ENCODE peak calls at places on chromosomes 4 and X, in ten cellular contexts. One of them, this sample, is unnamed.

GRCh38 chrX:17559728-17560379 is 177.4 kb upstream of the SCML1 start:
- DNase-seq in left ventricle myocardium superior: no peak
- DNase-seq in activated B cell treated with CpG ODN at 0.5 μM for 24 hours: no peak
- DNase-seq in AG20443: peak; percentile 66
- DNase-seq in activated gamma-delta T cell treated with Interleukin-2 at 50 U/mL for 16 hours: no peak
- DNase-seq in HTR-8/SVneo: peak; percentile 59
- DNase-seq in RCC 7860: peak; percentile 69
- DNase-seq in ELR: peak; percentile 81
- DNase-seq in progenitor cell of endocrine pancreas: no peak
- DNase-seq in stimulated activated naive B cell treated with anti-CD40 and anti-IgM and Interleukin-4, amounts not matched to agents 10 μg/mL and 1 μg/mL and 100 μg/mL, for 72 hours: no peak
- DNase-seq in this sample: no peak

GRCh38 chr4:138643827-138644226 is 371.8 kb upstream of the NOCT start:
- DNase-seq in AG20443: peak; percentile 35
- DNase-seq in stimulated activated naive B cell treated with anti-CD40 and anti-IgM and Interleukin-4, amounts not matched to agents 10 μg/mL and 1 μg/mL and 100 μg/mL, for 72 hours: no peak
- DNase-seq in progenitor cell of endocrine pancreas: no peak
- DNase-seq in RCC 7860: no peak
- DNase-seq in activated gamma-delta T cell treated with Interleukin-2 at 50 U/mL for 16 hours: no peak
- DNase-seq in activated B cell treated with CpG ODN at 0.5 μM for 24 hours: no peak
- DNase-seq in ELR: no peak
- DNase-seq in left ventricle myocardium superior: no peak
- DNase-seq in HTR-8/SVneo: no peak
- DNase-seq in this sample: no peak

GRCh38 chrX:155662297-155662696 is 49.5 kb upstream of the TMLHE start:
- DNase-seq in AG20443: no peak
- DNase-seq in activated B cell treated with CpG ODN at 0.5 μM for 24 hours: no peak
- DNase-seq in HTR-8/SVneo: no peak
- DNase-seq in RCC 7860: no peak
- DNase-seq in progenitor cell of endocrine pancreas: no peak
- DNase-seq in left ventricle myocardium superior: no peak
- DNase-seq in ELR: peak; percentile 2
- DNase-seq in stimulated activated naive B cell treated with anti-CD40 and anti-IgM and Interleukin-4, amounts not matched to agents 10 μg/mL and 1 μg/mL and 100 μg/mL, for 72 hours: no peak
- DNase-seq in activated gamma-delta T cell treated with Interleukin-2 at 50 U/mL for 16 hours: no peak
- DNase-seq in this sample: no peak

GRCh38 chrX:71253253-71254091 is 468 bp downstream of the ZMYM3 start:
- DNase-seq in RCC 7860: peak; percentile 15
- DNase-seq in AG20443: peak; percentile 66
- DNase-seq in activated gamma-delta T cell treated with Interleukin-2 at 50 U/mL for 16 hours: peak; percentile 34
- DNase-seq in activated B cell treated with CpG ODN at 0.5 μM for 24 hours: peak; percentile 16
- DNase-seq in progenitor cell of endocrine pancreas: peak; percentile 28
- DNase-seq in stimulated activated naive B cell treated with anti-CD40 and anti-IgM and Interleukin-4, amounts not matched to agents 10 μg/mL and 1 μg/mL and 100 μg/mL, for 72 hours: peak; percentile 29
- DNase-seq in HTR-8/SVneo: peak; percentile 79
- DNase-seq in left ventricle myocardium superior: peak; percentile 57
- DNase-seq in ELR: peak; percentile 48
- DNase-seq in this sample: no peak

GRCh38 chr4:5921578-5921977 is 28.7 kb upstream of the CRMP1 start:
- DNase-seq in activated gamma-delta T cell treated with Interleukin-2 at 50 U/mL for 16 hours: no peak
- DNase-seq in activated B cell treated with CpG ODN at 0.5 μM for 24 hours: no peak
- DNase-seq in stimulated activated naive B cell treated with anti-CD40 and anti-IgM and Interleukin-4, amounts not matched to agents 10 μg/mL and 1 μg/mL and 100 μg/mL, for 72 hours: no peak
- DNase-seq in left ventricle myocardium superior: no peak
- DNase-seq in ELR: no peak
- DNase-seq in HTR-8/SVneo: no peak
- DNase-seq in AG20443: no peak
- DNase-seq in RCC 7860: no peak
- DNase-seq in progenitor cell of endocrine pancreas: no peak
- DNase-seq in this sample: no peak

GRCh38 chrX:55149242-55149641 is 60.4 kb downstream of the PAGE2 start:
- DNase-seq in left ventricle myocardium superior: no peak
- DNase-seq in ELR: no peak
- DNase-seq in stimulated activated naive B cell treated with anti-CD40 and anti-IgM and Interleukin-4, amounts not matched to agents 10 μg/mL and 1 μg/mL and 100 μg/mL, for 72 hours: no peak
- DNase-seq in activated B cell treated with CpG ODN at 0.5 μM for 24 hours: no peak
- DNase-seq in HTR-8/SVneo: no peak
- DNase-seq in RCC 7860: no peak
- DNase-seq in activated gamma-delta T cell treated with Interleukin-2 at 50 U/mL for 16 hours: no peak
- DNase-seq in AG20443: no peak
- DNase-seq in progenitor cell of endocrine pancreas: no peak
- DNase-seq in this sample: no peak

GRCh38 chr4:99417125-99417524 is 18.0 kb downstream of the ADH7 start:
- DNase-seq in HTR-8/SVneo: no peak
- DNase-seq in ELR: no peak
- DNase-seq in AG20443: no peak
- DNase-seq in progenitor cell of endocrine pancreas: no peak
- DNase-seq in left ventricle myocardium superior: no peak
- DNase-seq in RCC 7860: no peak
- DNase-seq in activated B cell treated with CpG ODN at 0.5 μM for 24 hours: no peak
- DNase-seq in stimulated activated naive B cell treated with anti-CD40 and anti-IgM and Interleukin-4, amounts not matched to agents 10 μg/mL and 1 μg/mL and 100 μg/mL, for 72 hours: no peak
- DNase-seq in activated gamma-delta T cell treated with Interleukin-2 at 50 U/mL for 16 hours: no peak
- DNase-seq in this sample: no peak

GRCh38 chr4:113952452-113953029 is 26.9 kb downstream of the ARSJ start:
- DNase-seq in AG20443: no peak
- DNase-seq in left ventricle myocardium superior: no peak
- DNase-seq in progenitor cell of endocrine pancreas: peak; percentile 32
- DNase-seq in RCC 7860: no peak
- DNase-seq in activated gamma-delta T cell treated with Interleukin-2 at 50 U/mL for 16 hours: peak; percentile 9
- DNase-seq in ELR: peak; percentile 73
- DNase-seq in activated B cell treated with CpG ODN at 0.5 μM for 24 hours: no peak
- DNase-seq in stimulated activated naive B cell treated with anti-CD40 and anti-IgM and Interleukin-4, amounts not matched to agents 10 μg/mL and 1 μg/mL and 100 μg/mL, for 72 hours: peak; percentile 22
- DNase-seq in HTR-8/SVneo: peak; percentile 26
- DNase-seq in this sample: no peak

GRCh38 chr4:98627477-98627876 is 30.9 kb downstream of the TSPAN5 start:
- DNase-seq in activated gamma-delta T cell treated with Interleukin-2 at 50 U/mL for 16 hours: no peak
- DNase-seq in activated B cell treated with CpG ODN at 0.5 μM for 24 hours: no peak
- DNase-seq in HTR-8/SVneo: no peak
- DNase-seq in stimulated activated naive B cell treated with anti-CD40 and anti-IgM and Interleukin-4, amounts not matched to agents 10 μg/mL and 1 μg/mL and 100 μg/mL, for 72 hours: no peak
- DNase-seq in ELR: no peak
- DNase-seq in progenitor cell of endocrine pancreas: no peak
- DNase-seq in RCC 7860: no peak
- DNase-seq in left ventricle myocardium superior: no peak
- DNase-seq in AG20443: no peak
- DNase-seq in this sample: no peak

GRCh38 chr4:3037957-3038451 is 36.3 kb downstream of the HTT-AS start:
- DNase-seq in stimulated activated naive B cell treated with anti-CD40 and anti-IgM and Interleukin-4, amounts not matched to agents 10 μg/mL and 1 μg/mL and 100 μg/mL, for 72 hours: no peak
- DNase-seq in AG20443: no peak
- DNase-seq in activated gamma-delta T cell treated with Interleukin-2 at 50 U/mL for 16 hours: no peak
- DNase-seq in progenitor cell of endocrine pancreas: no peak
- DNase-seq in left ventricle myocardium superior: peak; percentile 87
- DNase-seq in ELR: no peak
- DNase-seq in RCC 7860: no peak
- DNase-seq in activated B cell treated with CpG ODN at 0.5 μM for 24 hours: no peak
- DNase-seq in HTR-8/SVneo: no peak
- DNase-seq in this sample: no peak

GRCh38 chr4:113692809-113693411 is 68.6 kb downstream of the CAMK2D start:
- DNase-seq in left ventricle myocardium superior: no peak
- DNase-seq in activated B cell treated with CpG ODN at 0.5 μM for 24 hours: no peak
- DNase-seq in HTR-8/SVneo: no peak
- DNase-seq in RCC 7860: no peak
- DNase-seq in AG20443: no peak
- DNase-seq in ELR: no peak
- DNase-seq in stimulated activated naive B cell treated with anti-CD40 and anti-IgM and Interleukin-4, amounts not matched to agents 10 μg/mL and 1 μg/mL and 100 μg/mL, for 72 hours: no peak
- DNase-seq in progenitor cell of endocrine pancreas: no peak
- DNase-seq in activated gamma-delta T cell treated with Interleukin-2 at 50 U/mL for 16 hours: no peak
- DNase-seq in this sample: no peak

GRCh38 chr4:6295495-6295894 is 25.8 kb downstream of the WFS1 start:
- DNase-seq in HTR-8/SVneo: no peak
- DNase-seq in progenitor cell of endocrine pancreas: no peak
- DNase-seq in ELR: no peak
- DNase-seq in RCC 7860: no peak
- DNase-seq in activated gamma-delta T cell treated with Interleukin-2 at 50 U/mL for 16 hours: no peak
- DNase-seq in AG20443: no peak
- DNase-seq in activated B cell treated with CpG ODN at 0.5 μM for 24 hours: no peak
- DNase-seq in stimulated activated naive B cell treated with anti-CD40 and anti-IgM and Interleukin-4, amounts not matched to agents 10 μg/mL and 1 μg/mL and 100 μg/mL, for 72 hours: no peak
- DNase-seq in left ventricle myocardium superior: no peak
- DNase-seq in this sample: no peak

GRCh38 chrX:106177106-106177981 is 9.2 kb downstream of the PWWP3B start:
- DNase-seq in left ventricle myocardium superior: peak; percentile 79
- DNase-seq in progenitor cell of endocrine pancreas: no peak
- DNase-seq in stimulated activated naive B cell treated with anti-CD40 and anti-IgM and Interleukin-4, amounts not matched to agents 10 μg/mL and 1 μg/mL and 100 μg/mL, for 72 hours: no peak
- DNase-seq in HTR-8/SVneo: no peak
- DNase-seq in AG20443: no peak
- DNase-seq in activated gamma-delta T cell treated with Interleukin-2 at 50 U/mL for 16 hours: no peak
- DNase-seq in ELR: no peak
- DNase-seq in activated B cell treated with CpG ODN at 0.5 μM for 24 hours: no peak
- DNase-seq in RCC 7860: no peak
- DNase-seq in this sample: no peak

GRCh38 chrX:50973199-50973598 is 62.7 kb downstream of the BMP15 start:
- DNase-seq in stimulated activated naive B cell treated with anti-CD40 and anti-IgM and Interleukin-4, amounts not matched to agents 10 μg/mL and 1 μg/mL and 100 μg/mL, for 72 hours: no peak
- DNase-seq in AG20443: no peak
- DNase-seq in ELR: no peak
- DNase-seq in activated B cell treated with CpG ODN at 0.5 μM for 24 hours: no peak
- DNase-seq in RCC 7860: no peak
- DNase-seq in activated gamma-delta T cell treated with Interleukin-2 at 50 U/mL for 16 hours: no peak
- DNase-seq in progenitor cell of endocrine pancreas: no peak
- DNase-seq in HTR-8/SVneo: no peak
- DNase-seq in left ventricle myocardium superior: no peak
- DNase-seq in this sample: no peak

GRCh38 chr4:13627185-13627605 is 330 bp downstream of the BOD1L1 start:
- DNase-seq in ELR: peak; percentile 43
- DNase-seq in left ventricle myocardium superior: peak; percentile 38
- DNase-seq in AG20443: no peak
- DNase-seq in activated B cell treated with CpG ODN at 0.5 μM for 24 hours: no peak
- DNase-seq in progenitor cell of endocrine pancreas: no peak
- DNase-seq in stimulated activated naive B cell treated with anti-CD40 and anti-IgM and Interleukin-4, amounts not matched to agents 10 μg/mL and 1 μg/mL and 100 μg/mL, for 72 hours: peak; percentile 36
- DNase-seq in activated gamma-delta T cell treated with Interleukin-2 at 50 U/mL for 16 hours: peak; percentile 25
- DNase-seq in RCC 7860: peak; percentile 6
- DNase-seq in HTR-8/SVneo: no peak
- DNase-seq in this sample: no peak

This sample was measured in DMS 273 treated with DMSO at 0.1 percent for 48 hours.